ENCODE peak calls at places on chromosomes 7 and 10, in eight cellular contexts. S is activated CD4-positive, alpha-beta T cell treated with anti-CD3 and anti-CD28 coated beads, Interleukin-2, amount 10 ng/mL, durations not matched to agents 7 days and 5 days; P is neural crest cell; W is RWPE1; A is omental fat pad; Z is effector memory CD8-positive, alpha-beta T cell; Y is GM12865; T is NCI-H1436. Q is an unnamed sample.
A peak's percentile ranks its signal among the peaks of the same experiment; 100 is the strongest.

GRCh38 chr10:15844517-15844916 is 15.8 kb downstream of the MINDY3 start:
- DNase-seq in A (no peak), P (no peak), W (no peak), Z (no peak), T (no peak), Y (no peak), S (no peak), Q (no peak)

GRCh38 chr7:69403169-69403568 is 195.1 kb upstream of the AUTS2 start:
- DNase-seq in T (peak; percentile 1), A (no peak), S (no peak), Y (peak; percentile 60), P (no peak), Z (no peak), W (no peak), Q (peak; percentile 11)

GRCh38 chr10:34985823-34986222 is 104.3 kb downstream of the CUL2 start:
- DNase-seq in T (peak; percentile 8), W (no peak), A (no peak), P (no peak), Y (no peak), S (no peak), Z (no peak), Q (peak; percentile 32)

GRCh38 chr10:25393621-25394020 is 218.8 kb downstream of the GPR158 start:
- DNase-seq in S (no peak), Y (no peak), P (no peak), A (no peak), Z (no peak), W (no peak), T (no peak), Q (no peak)

GRCh38 chr7:42236266-42237161 is 495 bp downstream of the GLI3 start:
- DNase-seq in W (peak; percentile 49), Z (no peak), S (peak; percentile 9), Y (no peak), T (no peak), P (peak; percentile 55), A (peak; percentile 27), Q (peak; percentile 82)

GRCh38 chr10:12559578-12560178 is 210.3 kb downstream of the CAMK1D start:
- DNase-seq in A (no peak), T (no peak), S (no peak), P (no peak), W (no peak), Y (no peak), Z (no peak), Q (no peak)

GRCh38 chr10:11875499-11876281 is 52.5 kb downstream of the PROSER2 start:
- DNase-seq in P (no peak), A (peak; percentile 51), T (no peak), Y (no peak), Z (peak; percentile 30), S (no peak), W (peak; percentile 95), Q (peak; percentile 91)

GRCh38 chr10:29811751-29812427 is 177.1 kb upstream of the SVIL start:
- DNase-seq in P (no peak), A (no peak), Y (no peak), S (peak; percentile 53), W (peak; percentile 32), T (no peak), Z (peak; percentile 11), Q (no peak)

GRCh38 chr10:79457256-79457785 is 11.9 kb upstream of the ZCCHC24 start:
- DNase-seq in Z (no peak), W (no peak), S (no peak), T (no peak), Y (no peak), P (no peak), A (no peak), Q (no peak)

GRCh38 chr7:38367301-38367700 is 93.9 kb upstream of the TARP start:
- DNase-seq in Y (peak; percentile 72), S (peak; percentile 42), W (no peak), A (no peak), Z (no peak), T (no peak), P (no peak), Q (no peak)